ENCODE peak calls at places on chromosomes 2 and 18, in ten cellular contexts. L, K, A, Y, C, X, R, D, M and U are unnamed samples.

GRCh38 chr2:222518570-222519381 is 94.4 kb downstream of the SGPP2 start:
- DNase-seq in C (no peak), K (no peak), M (no peak), L (no peak), R (no peak), A (no peak), X (peak; percentile 64), D (peak; percentile 7), Y (no peak), U (no peak)

GRCh38 chr2:189526936-189527654 is 53.5 kb downstream of the SLC40A1 start:
- DNase-seq in X (no peak), M (no peak), A (no peak), C (peak; percentile 85), R (peak; percentile 51), K (peak; percentile 33), Y (no peak), D (no peak), L (no peak), U (no peak)

GRCh38 chr2:96175951-96176350 is 30.7 kb upstream of the DUSP2 start:
- DNase-seq in Y (no peak), R (no peak), K (no peak), D (no peak), A (no peak), C (no peak), L (no peak), X (no peak), M (no peak), U (no peak)

GRCh38 chr2:220648628-220649027 is 923.5 kb downstream of the EPHA4 start:
- DNase-seq in C (no peak), A (no peak), D (no peak), M (no peak), R (no peak), X (no peak), Y (no peak), K (no peak), L (no peak), U (no peak)

GRCh38 chr2:2222931-2223330 is 108.1 kb downstream of the MYT1L start:
- DNase-seq in Y (no peak), X (no peak), R (no peak), D (no peak), M (no peak), L (no peak), A (no peak), C (no peak), K (no peak), U (no peak)

GRCh38 chr2:220533485-220533884 is 906.1 kb downstream of the SLC4A3 start:
- DNase-seq in K (no peak), R (no peak), Y (no peak), M (no peak), C (no peak), L (no peak), A (no peak), X (peak; percentile 47), D (no peak), U (peak; percentile 32)

GRCh38 chr18:41967680-41968079 is 12.6 kb downstream of the PIK3C3 start:
- DNase-seq in A (no peak), D (no peak), M (no peak), R (no peak), C (no peak), Y (no peak), L (no peak), K (no peak), X (no peak), U (no peak)

GRCh38 chr18:5890606-5891360 is 4.5 kb downstream of the TMEM200C start:
- DNase-seq in K (peak; percentile 27), X (no peak), R (peak; percentile 75), D (peak; percentile 75), M (peak; percentile 49), Y (peak; percentile 46), C (peak; percentile 85), A (no peak), L (no peak), U (peak; percentile 11)

GRCh38 chr18:26544459-26544858 is 3.9 kb downstream of the KCTD1 start:
- DNase-seq in C (no peak), L (no peak), D (no peak), M (no peak), K (no peak), A (no peak), R (no peak), X (no peak), Y (no peak), U (no peak)

GRCh38 chr18:26545335-26545734 is 3.0 kb downstream of the KCTD1 start:
- DNase-seq in Y (no peak), L (no peak), M (no peak), A (no peak), C (no peak), D (no peak), R (no peak), K (no peak), X (no peak), U (peak; percentile 23)

GRCh38 chr18:26546875-26547301 is 1.5 kb downstream of the KCTD1 start:
- DNase-seq in R (peak; percentile 15), K (no peak), A (no peak), M (peak; percentile 15), Y (peak; percentile 11), C (no peak), X (no peak), D (no peak), L (no peak), U (no peak)

GRCh38 chr18:26546170-26546874 is 2.0 kb downstream of the KCTD1 start:
- DNase-seq in A (no peak), L (no peak), X (no peak), R (no peak), Y (no peak), K (no peak), D (no peak), C (no peak), M (no peak), U (no peak)

DNA sequence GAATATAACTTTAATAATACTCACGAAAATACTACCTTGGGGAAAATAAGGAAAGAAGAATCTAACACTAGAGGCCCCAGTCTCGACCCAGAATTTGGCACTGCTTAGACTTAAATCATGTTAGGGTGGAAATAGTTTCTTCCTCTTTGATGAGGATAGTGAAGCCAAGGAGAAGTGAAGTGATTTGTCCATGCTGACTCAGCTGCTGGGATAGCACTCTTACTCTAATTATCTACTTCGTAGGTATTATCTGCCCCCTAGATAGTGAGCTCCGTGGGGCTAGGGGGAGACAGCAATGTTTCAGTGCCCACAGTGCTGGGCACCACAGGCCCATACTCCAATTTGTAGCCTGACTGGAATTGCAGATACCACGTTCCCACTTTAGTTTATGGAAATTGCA is 2.6 kb downstream of the KCTD1 start:
- DNase-seq in L (no peak), A (no peak), M (no peak), X (no peak), Y (no peak), K (no peak), D (no peak), R (no peak), C (no peak), U (no peak)
- H3K4me3 ChIP-seq in L (no peak overlapping the region), A (peak overlapping the region; percentile 39), M (no peak overlapping the region), X (peak overlapping the region; percentile 58), Y (peak overlapping the region; percentile 11), K (no peak overlapping the region), D (peak overlapping the region; percentile 1), R (no peak overlapping the region), C (no peak overlapping the region), U (peak overlapping the region; percentile 7)

GRCh38 chr2:104434363-104434792 is 419.5 kb upstream of the POU3F3 start:
- DNase-seq in K (no peak), M (peak; percentile 31), A (no peak), X (no peak), C (no peak), R (no peak), D (peak; percentile 47), L (no peak), Y (no peak), U (no peak)
- H3K4me3 ChIP-seq in K (no peak overlapping the region), M (no peak overlapping the region), A (no peak overlapping the region), X (no peak overlapping the region), C (no peak overlapping the region), R (no peak overlapping the region), D (no peak overlapping the region), L (peak overlapping the region; percentile 60), Y (peak overlapping the region; percentile 42), U (peak overlapping the region; percentile 1)

GRCh38 chr2:37324536-37324785 is 172 bp downstream of the PRKD3 start:
- DNase-seq in K (peak; percentile 86), Y (peak; percentile 85), M (peak; percentile 80), C (peak; percentile 96), X (no peak), R (no peak), D (peak; percentile 92), A (peak; percentile 92), L (no peak), U (peak; percentile 61)

GRCh38 chr2:37324786-37325624 is at the start of gene PRKD3:
- DNase-seq in C (peak; percentile 91), Y (peak; percentile 53), K (peak; percentile 58), X (peak; percentile 55), M (no peak), R (peak; percentile 80), A (no peak), L (no peak), D (no peak), U (peak; percentile 27)

GRCh38 chr2:37325625-37326071 is 1.0 kb upstream of the PRKD3 start:
- DNase-seq in M (no peak), Y (no peak), R (peak; percentile 16), D (no peak), C (no peak), X (no peak), A (no peak), L (no peak), K (no peak), U (no peak)

GRCh38 chr2:37326285-37326684 is 1.7 kb upstream of the PRKD3 start:
- DNase-seq in K (no peak), R (peak; percentile 44), X (no peak), A (no peak), M (peak; percentile 30), D (no peak), C (no peak), L (no peak), Y (no peak), U (no peak)

DNA sequence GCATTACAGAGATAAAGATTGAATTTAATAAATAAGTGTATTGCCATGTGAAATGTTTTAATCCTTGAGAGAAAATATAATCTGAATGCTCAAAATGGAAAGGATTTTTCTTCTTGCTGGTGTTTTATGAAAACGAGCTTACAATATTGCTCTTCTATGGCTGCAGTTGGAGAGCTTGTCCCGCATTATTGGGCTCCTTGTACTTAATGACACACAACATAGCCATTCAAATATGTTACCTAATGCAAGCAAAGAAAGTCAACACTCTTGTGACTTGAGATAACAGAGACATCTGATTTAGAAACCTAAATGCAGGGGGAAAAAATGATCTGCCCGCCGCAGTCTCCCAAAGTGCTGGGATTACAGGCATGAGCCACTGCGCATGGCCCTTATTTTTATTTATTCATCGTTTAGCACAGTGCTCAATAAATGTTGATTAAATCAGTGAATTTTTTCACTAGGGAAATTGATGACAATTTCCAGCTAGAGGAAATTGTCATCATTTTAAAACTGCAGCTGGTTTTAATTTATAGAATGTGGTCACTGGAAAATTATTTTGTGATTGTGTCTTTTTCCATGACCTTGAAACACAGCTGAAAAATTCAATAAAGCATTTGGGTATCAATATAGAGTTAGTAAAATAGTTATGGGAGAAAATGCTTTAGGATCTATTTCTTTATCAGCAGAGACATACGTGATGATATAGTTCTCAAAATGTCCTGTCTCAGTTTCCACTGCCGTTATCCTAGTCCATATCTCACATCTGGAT is 2.4 kb upstream of the PRKD3 start:
- DNase-seq in K (no peak), M (no peak), X (no peak), L (no peak), R (no peak), D (no peak), A (no peak), C (no peak), Y (no peak), U (no peak)
- H3K4me3 ChIP-seq in K (peak overlapping the region; percentile 16), M (no peak overlapping the region), X (no peak overlapping the region), L (no peak overlapping the region), R (no peak overlapping the region), D (no peak overlapping the region), A (no peak overlapping the region), C (no peak overlapping the region), Y (peak overlapping the region; percentile 83), U (no peak overlapping the region)

DNA sequence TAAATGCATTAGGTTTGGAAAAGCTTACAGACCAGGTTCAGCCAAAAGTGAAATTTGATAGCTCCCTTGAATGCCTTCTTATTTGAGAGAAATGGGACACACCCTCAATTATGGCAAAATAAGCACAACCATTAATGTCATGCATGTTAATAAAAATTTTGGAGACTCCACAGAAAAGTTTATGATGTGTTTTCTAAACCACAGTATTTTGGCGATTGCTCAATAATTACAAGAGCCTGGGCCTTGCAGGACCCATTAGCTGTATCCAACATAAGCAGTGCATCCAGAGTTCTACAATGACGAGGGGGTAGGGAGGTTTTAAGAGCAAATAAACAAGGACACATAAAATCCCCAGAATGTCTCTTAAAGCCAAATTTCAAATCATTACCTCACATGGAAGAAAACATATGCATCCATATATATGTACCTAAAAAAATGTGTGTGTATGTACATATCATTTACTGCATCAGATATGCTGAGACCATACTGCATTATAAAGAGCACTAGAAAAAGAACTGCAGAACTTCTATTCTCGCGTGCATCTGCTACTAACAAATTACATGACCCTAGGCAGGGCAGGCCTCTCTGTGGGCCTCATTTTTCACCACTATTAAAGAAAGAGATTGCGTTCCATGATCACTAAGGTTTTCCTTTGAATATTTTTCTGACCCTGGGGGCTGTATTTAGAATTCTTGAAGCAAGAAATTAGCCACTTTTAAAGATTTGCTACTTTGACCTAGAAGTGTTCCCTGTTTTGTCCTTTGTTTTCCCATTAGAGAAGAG is 38.0 kb downstream of the CMPK2 start:
- DNase-seq in D (no peak), M (no peak), L (no peak), R (no peak), A (no peak), X (no peak), Y (no peak), K (no peak), C (no peak), U (no peak)
- H3K4me3 ChIP-seq in D (no peak overlapping the region), M (no peak overlapping the region), L (no peak overlapping the region), R (no peak overlapping the region), A (no peak overlapping the region), X (no peak overlapping the region), Y (no peak overlapping the region), K (no peak overlapping the region), C (no peak overlapping the region), U (no peak overlapping the region)